ENCODE peak calls at places on chromosome 18, in nine cellular contexts. L, B, W, P, Y, R, X, H and V are unnamed samples.

GRCh38 chr18:48514786-48515185 is 24.0 kb upstream of the CTIF start:
- DNase-seq in W (no peak), B (no peak), R (no peak), L (no peak), Y (no peak), H (no peak), X (no peak), P (no peak), V (no peak)

GRCh38 chr18:67599277-67599676 is 82.8 kb upstream of the DSEL start:
- DNase-seq in B (no peak), L (peak; percentile 8), X (peak; percentile 26), P (no peak), Y (peak; percentile 58), W (no peak), R (peak; percentile 7), H (no peak), V (no peak)

GRCh38 chr18:51275712-51276473 is 78.4 kb upstream of the MEX3C start:
- DNase-seq in P (no peak), W (no peak), Y (no peak), X (no peak), B (no peak), L (peak; percentile 17), R (no peak), H (peak; percentile 29), V (no peak)

GRCh38 chr18:79855147-79855910 is 57.6 kb downstream of the KCNG2 start:
- DNase-seq in L (peak; percentile 24), P (no peak), X (no peak), B (peak; percentile 73), Y (no peak), R (no peak), W (peak; percentile 35), H (no peak), V (peak; percentile 90)

GRCh38 chr18:435940-436339 is 64.6 kb downstream of the COLEC12 start:
- DNase-seq in H (no peak), X (no peak), P (no peak), B (no peak), R (no peak), W (no peak), L (no peak), Y (no peak), V (no peak)

GRCh38 chr18:37483221-37483971 is 82.2 kb downstream of the CELF4 start:
- DNase-seq in R (peak; percentile 47), H (no peak), X (peak; percentile 46), B (no peak), W (no peak), L (peak; percentile 55), Y (no peak), P (peak; percentile 54), V (peak; percentile 83)

GRCh38 chr18:12825230-12825629 is 58.8 kb downstream of the PTPN2 start:
- DNase-seq in H (no peak), P (no peak), B (no peak), X (no peak), L (no peak), W (no peak), Y (no peak), R (no peak), V (no peak)

GRCh38 chr18:2976218-2976617 is 36.7 kb downstream of the LPIN2 start:
- DNase-seq in P (no peak), L (no peak), B (no peak), X (no peak), W (no peak), R (no peak), H (no peak), Y (no peak), V (no peak)

GRCh38 chr18:33579147-33579867 is 1.3 kb downstream of the ASXL3 start:
- DNase-seq in H (no peak), Y (no peak), L (no peak), P (no peak), X (no peak), B (no peak), R (peak; percentile 10), W (no peak), V (peak; percentile 72)

GRCh38 chr18:39647627-39648502 is 2082.3 kb upstream of the CELF4 start:
- DNase-seq in B (no peak), X (peak; percentile 43), Y (no peak), H (no peak), L (peak; percentile 37), P (no peak), W (no peak), R (peak; percentile 68), V (peak; percentile 55)

GRCh38 chr18:74963820-74964446 is 245.0 kb downstream of the PTGR3 start:
- DNase-seq in B (peak; percentile 23), L (peak; percentile 29), X (peak; percentile 15), H (peak; percentile 51), Y (no peak), P (peak; percentile 38), W (no peak), R (peak; percentile 66), V (no peak)

GRCh38 chr18:79583984-79584401 is 95.6 kb upstream of the CTDP1 start:
- DNase-seq in P (no peak), R (no peak), Y (no peak), B (no peak), L (no peak), H (no peak), X (no peak), W (no peak), V (peak; percentile 27)

GRCh38 chr18:58098706-58099105 is 54.7 kb downstream of the NEDD4L start:
- DNase-seq in P (no peak), W (no peak), R (no peak), H (no peak), B (no peak), Y (no peak), L (no peak), X (no peak), V (no peak)

GRCh38 chr18:79681484-79682387 is 2.1 kb downstream of the CTDP1 start:
- DNase-seq in L (no peak), W (no peak), Y (no peak), P (no peak), H (no peak), B (no peak), R (peak; percentile 43), X (no peak), V (no peak)

GRCh38 chr18:35661483-35662146 is 80.1 kb downstream of the GALNT1 start:
- DNase-seq in R (peak; percentile 47), B (peak; percentile 18), W (no peak), Y (no peak), L (no peak), H (no peak), P (no peak), X (no peak), V (no peak)

GRCh38 chr18:7735606-7736175 is 168.6 kb downstream of the PTPRM start:
- DNase-seq in X (no peak), P (no peak), Y (no peak), W (no peak), L (no peak), B (no peak), H (no peak), R (no peak), V (no peak)

GRCh38 chr18:5276947-5277346 is 18.6 kb downstream of the ZBTB14 start:
- DNase-seq in W (no peak), P (no peak), L (no peak), H (no peak), X (no peak), R (no peak), B (no peak), Y (no peak), V (no peak)